ENCODE peak calls at places on chromosomes 12 and 14, in six cellular contexts. T is NCI-H1048; U is NCI-H1092; H is EH; N is effector memory CD8-positive, alpha-beta T cell; X is activated CD4-positive, alpha-beta T cell treated with anti-CD3 and anti-CD28 coated beads, Interleukin-2, amount 50 U/mL, for 1 hour. B is an unnamed sample.
A peak's percentile ranks its signal among the peaks of the same experiment; 100 is the strongest.

GRCh38 chr14:79783061-79783460 is 428.2 kb downstream of the DIO2 start:
- DNase-seq in H (no peak), U (no peak), N (no peak), T (no peak), X (no peak), B (no peak)

GRCh38 chr12:99746538-99746937 is 99.0 kb downstream of the GARIN6 start:
- DNase-seq in U (no peak), N (no peak), X (no peak), H (no peak), T (no peak), B (no peak)

GRCh38 chr12:40312196-40312595 is 87.4 kb downstream of the LRRK2 start:
- DNase-seq in U (no peak), X (no peak), H (no peak), N (no peak), T (no peak), B (no peak)

GRCh38 chr14:36279306-36280244 is 40.9 kb downstream of the MBIP start:
- DNase-seq in X (no peak), N (no peak), T (no peak), H (no peak), U (no peak), B (no peak)

GRCh38 chr12:57844725-57845477 is 1.6 kb downstream of the CTDSP2 start:
- DNase-seq in N (no peak), H (peak; percentile 94), U (no peak), X (no peak), T (no peak), B (no peak)

GRCh38 chr12:1634590-1635191 is 5.7 kb downstream of the WNT5B start:
- DNase-seq in U (peak; percentile 68), X (peak; percentile 61), N (peak; percentile 49), H (peak; percentile 75), T (no peak), B (peak; percentile 22)

GRCh38 chr14:75539165-75539561 is 16.9 kb downstream of the BATF start:
- DNase-seq in X (no peak), N (no peak), U (no peak), H (no peak), T (no peak), B (no peak)

GRCh38 chr14:50139192-50139591 is 22.8 kb upstream of the VCPKMT start:
- DNase-seq in H (peak; percentile 81), N (no peak), T (no peak), U (no peak), X (no peak), B (no peak)

GRCh38 chr12:6452245-6452731 is 446 bp downstream of the TAPBPL start:
- DNase-seq in N (no peak), U (no peak), T (no peak), H (peak; percentile 43), X (no peak), B (no peak)

GRCh38 chr14:75175677-75176141 is 703 bp downstream of the TMED10 start:
- DNase-seq in T (no peak), H (no peak), N (no peak), X (no peak), U (no peak), B (no peak)

GRCh38 chr14:38139926-38140325 is 67.8 kb upstream of the SSTR1 start:
- DNase-seq in T (no peak), U (no peak), N (no peak), H (no peak), X (no peak), B (no peak)